ENCODE peak calls at places on chromosomes 6 and 20, in six cellular contexts. One of them, this sample, is unnamed.
A peak's percentile ranks its signal among the peaks of the same experiment; 100 is the strongest.

GRCh38 chr20:41095110-41095969 is 42.0 kb upstream of the PLCG1 start:
- DNase-seq in right atrium auricular region: peak; percentile 78
- DNase-seq in fibroblast of pulmonary artery: peak; percentile 76
- DNase-seq in stimulated activated naive CD4-positive, alpha-beta T cell: peak; percentile 30
- DNase-seq in NCI-H1092 treated with DMSO at 0.1 percent for 48 hours: peak; percentile 38
- DNase-seq in CD4-positive, alpha-beta T cell: peak; percentile 45
- DNase-seq in this sample: peak; percentile 34

GRCh38 chr6:38149526-38149925 is 330.0 kb downstream of the ZFAND3 start:
- DNase-seq in right atrium auricular region: no peak
- DNase-seq in fibroblast of pulmonary artery: no peak
- DNase-seq in stimulated activated naive CD4-positive, alpha-beta T cell: no peak
- DNase-seq in NCI-H1092 treated with DMSO at 0.1 percent for 48 hours: peak; percentile 13
- DNase-seq in CD4-positive, alpha-beta T cell: no peak
- DNase-seq in this sample: no peak

GRCh38 chr20:44807051-44807683 is 3.2 kb downstream of the RIMS4 start:
- DNase-seq in right atrium auricular region: no peak
- DNase-seq in fibroblast of pulmonary artery: no peak
- DNase-seq in stimulated activated naive CD4-positive, alpha-beta T cell: no peak
- DNase-seq in NCI-H1092 treated with DMSO at 0.1 percent for 48 hours: no peak
- DNase-seq in CD4-positive, alpha-beta T cell: no peak
- DNase-seq in this sample: no peak

GRCh38 chr6:138004423-138005287 is 102.6 kb downstream of the PERP start:
- DNase-seq in right atrium auricular region: no peak
- DNase-seq in fibroblast of pulmonary artery: peak; percentile 60
- DNase-seq in stimulated activated naive CD4-positive, alpha-beta T cell: no peak
- DNase-seq in NCI-H1092 treated with DMSO at 0.1 percent for 48 hours: peak; percentile 0
- DNase-seq in CD4-positive, alpha-beta T cell: no peak
- DNase-seq in this sample: no peak

GRCh38 chr6:75382634-75382900 is 98.0 kb upstream of the TMEM30A start:
- DNase-seq in right atrium auricular region: no peak
- DNase-seq in fibroblast of pulmonary artery: no peak
- DNase-seq in stimulated activated naive CD4-positive, alpha-beta T cell: no peak
- DNase-seq in NCI-H1092 treated with DMSO at 0.1 percent for 48 hours: no peak
- DNase-seq in CD4-positive, alpha-beta T cell: no peak
- DNase-seq in this sample: no peak

GRCh38 chr20:4664691-4665360 is 56.9 kb upstream of the PRND start:
- DNase-seq in right atrium auricular region: no peak
- DNase-seq in fibroblast of pulmonary artery: no peak
- DNase-seq in stimulated activated naive CD4-positive, alpha-beta T cell: no peak
- DNase-seq in NCI-H1092 treated with DMSO at 0.1 percent for 48 hours: no peak
- DNase-seq in CD4-positive, alpha-beta T cell: no peak
- DNase-seq in this sample: no peak

GRCh38 chr20:49685809-49686208 is 27.9 kb downstream of the B4GALT5 start:
- DNase-seq in right atrium auricular region: no peak
- DNase-seq in fibroblast of pulmonary artery: peak; percentile 74
- DNase-seq in stimulated activated naive CD4-positive, alpha-beta T cell: no peak
- DNase-seq in NCI-H1092 treated with DMSO at 0.1 percent for 48 hours: no peak
- DNase-seq in CD4-positive, alpha-beta T cell: no peak
- DNase-seq in this sample: no peak

GRCh38 chr6:166616261-166617226 is 10.5 kb downstream of the RPS6KA2 start:
- DNase-seq in right atrium auricular region: peak; percentile 54
- DNase-seq in fibroblast of pulmonary artery: no peak
- DNase-seq in stimulated activated naive CD4-positive, alpha-beta T cell: no peak
- DNase-seq in NCI-H1092 treated with DMSO at 0.1 percent for 48 hours: no peak
- DNase-seq in CD4-positive, alpha-beta T cell: no peak
- DNase-seq in this sample: no peak

GRCh38 chr20:59207742-59208357 is 44.2 kb downstream of the ZNF831 start:
- DNase-seq in right atrium auricular region: peak; percentile 28
- DNase-seq in fibroblast of pulmonary artery: peak; percentile 4
- DNase-seq in stimulated activated naive CD4-positive, alpha-beta T cell: peak; percentile 64
- DNase-seq in NCI-H1092 treated with DMSO at 0.1 percent for 48 hours: no peak
- DNase-seq in CD4-positive, alpha-beta T cell: peak; percentile 75
- DNase-seq in this sample: peak; percentile 66

GRCh38 chr20:20439602-20440001 is 71.7 kb downstream of the INSM1 start:
- DNase-seq in right atrium auricular region: no peak
- DNase-seq in fibroblast of pulmonary artery: no peak
- DNase-seq in stimulated activated naive CD4-positive, alpha-beta T cell: no peak
- DNase-seq in NCI-H1092 treated with DMSO at 0.1 percent for 48 hours: peak; percentile 73
- DNase-seq in CD4-positive, alpha-beta T cell: no peak
- DNase-seq in this sample: no peak

GRCh38 chr6:70124882-70125535 is 177.9 kb downstream of the COL9A1 start:
- DNase-seq in right atrium auricular region: no peak
- DNase-seq in fibroblast of pulmonary artery: peak; percentile 18
- DNase-seq in stimulated activated naive CD4-positive, alpha-beta T cell: no peak
- DNase-seq in NCI-H1092 treated with DMSO at 0.1 percent for 48 hours: no peak
- DNase-seq in CD4-positive, alpha-beta T cell: no peak
- DNase-seq in this sample: no peak

GRCh38 chr6:52136055-52136454 is 48.6 kb upstream of the PKHD1 start:
- DNase-seq in right atrium auricular region: no peak
- DNase-seq in fibroblast of pulmonary artery: no peak
- DNase-seq in stimulated activated naive CD4-positive, alpha-beta T cell: no peak
- DNase-seq in NCI-H1092 treated with DMSO at 0.1 percent for 48 hours: no peak
- DNase-seq in CD4-positive, alpha-beta T cell: no peak
- DNase-seq in this sample: no peak

GRCh38 chr20:1633535-1633934 is 13.7 kb upstream of the SIRPB1 start:
- DNase-seq in right atrium auricular region: no peak
- DNase-seq in fibroblast of pulmonary artery: peak; percentile 14
- DNase-seq in stimulated activated naive CD4-positive, alpha-beta T cell: no peak
- DNase-seq in NCI-H1092 treated with DMSO at 0.1 percent for 48 hours: no peak
- DNase-seq in CD4-positive, alpha-beta T cell: no peak
- DNase-seq in this sample: no peak

GRCh38 chr6:28587011-28587745 is 61.5 kb downstream of the GPX5 start:
- DNase-seq in right atrium auricular region: no peak
- DNase-seq in fibroblast of pulmonary artery: peak; percentile 50
- DNase-seq in stimulated activated naive CD4-positive, alpha-beta T cell: peak; percentile 43
- DNase-seq in NCI-H1092 treated with DMSO at 0.1 percent for 48 hours: peak; percentile 81
- DNase-seq in CD4-positive, alpha-beta T cell: peak; percentile 33
- DNase-seq in this sample: no peak

GRCh38 chr6:128370072-128370471 is 150.3 kb downstream of the PTPRK start:
- DNase-seq in right atrium auricular region: no peak
- DNase-seq in fibroblast of pulmonary artery: peak; percentile 56
- DNase-seq in stimulated activated naive CD4-positive, alpha-beta T cell: no peak
- DNase-seq in NCI-H1092 treated with DMSO at 0.1 percent for 48 hours: no peak
- DNase-seq in CD4-positive, alpha-beta T cell: no peak
- DNase-seq in this sample: no peak

GRCh38 chr20:3239026-3239866 is at the start of gene SLC4A11:
- DNase-seq in right atrium auricular region: no peak
- DNase-seq in fibroblast of pulmonary artery: peak; percentile 62
- DNase-seq in stimulated activated naive CD4-positive, alpha-beta T cell: no peak
- DNase-seq in NCI-H1092 treated with DMSO at 0.1 percent for 48 hours: peak; percentile 29
- DNase-seq in CD4-positive, alpha-beta T cell: peak; percentile 10
- DNase-seq in this sample: no peak

GRCh38 chr6:150368762-150369161 is at the start of gene IYD:
- DNase-seq in right atrium auricular region: no peak
- DNase-seq in fibroblast of pulmonary artery: no peak
- DNase-seq in stimulated activated naive CD4-positive, alpha-beta T cell: no peak
- DNase-seq in NCI-H1092 treated with DMSO at 0.1 percent for 48 hours: no peak
- DNase-seq in CD4-positive, alpha-beta T cell: no peak
- DNase-seq in this sample: no peak

GRCh38 chr6:22632561-22632960 is 63.2 kb downstream of the HDGFL1 start:
- DNase-seq in right atrium auricular region: no peak
- DNase-seq in fibroblast of pulmonary artery: no peak
- DNase-seq in stimulated activated naive CD4-positive, alpha-beta T cell: no peak
- DNase-seq in NCI-H1092 treated with DMSO at 0.1 percent for 48 hours: no peak
- DNase-seq in CD4-positive, alpha-beta T cell: no peak
- DNase-seq in this sample: no peak

GRCh38 chr6:150959071-150959637 is 93.7 kb downstream of the MTHFD1L start:
- DNase-seq in right atrium auricular region: no peak
- DNase-seq in fibroblast of pulmonary artery: peak; percentile 30
- DNase-seq in stimulated activated naive CD4-positive, alpha-beta T cell: no peak
- DNase-seq in NCI-H1092 treated with DMSO at 0.1 percent for 48 hours: no peak
- DNase-seq in CD4-positive, alpha-beta T cell: no peak
- DNase-seq in this sample: no peak

GRCh38 chr20:54355631-54356280 is 119.6 kb upstream of the DOK5 start:
- DNase-seq in right atrium auricular region: no peak
- DNase-seq in fibroblast of pulmonary artery: peak; percentile 33
- DNase-seq in stimulated activated naive CD4-positive, alpha-beta T cell: no peak
- DNase-seq in NCI-H1092 treated with DMSO at 0.1 percent for 48 hours: no peak
- DNase-seq in CD4-positive, alpha-beta T cell: no peak
- DNase-seq in this sample: no peak

GRCh38 chr20:22604815-22605214 is 20.4 kb upstream of the FOXA2 start:
- DNase-seq in right atrium auricular region: no peak
- DNase-seq in fibroblast of pulmonary artery: no peak
- DNase-seq in stimulated activated naive CD4-positive, alpha-beta T cell: no peak
- DNase-seq in NCI-H1092 treated with DMSO at 0.1 percent for 48 hours: no peak
- DNase-seq in CD4-positive, alpha-beta T cell: no peak
- DNase-seq in this sample: no peak

GRCh38 chr20:63580796-63581461 is 6.9 kb upstream of the HELZ2 start:
- DNase-seq in right atrium auricular region: no peak
- DNase-seq in fibroblast of pulmonary artery: peak; percentile 61
- DNase-seq in stimulated activated naive CD4-positive, alpha-beta T cell: peak; percentile 69
- DNase-seq in NCI-H1092 treated with DMSO at 0.1 percent for 48 hours: peak; percentile 27
- DNase-seq in CD4-positive, alpha-beta T cell: peak; percentile 62
- DNase-seq in this sample: peak; percentile 48

GRCh38 chr20:60695223-60695622 is 556.8 kb upstream of the CDH4 start:
- DNase-seq in right atrium auricular region: no peak
- DNase-seq in fibroblast of pulmonary artery: peak; percentile 39
- DNase-seq in stimulated activated naive CD4-positive, alpha-beta T cell: no peak
- DNase-seq in NCI-H1092 treated with DMSO at 0.1 percent for 48 hours: no peak
- DNase-seq in CD4-positive, alpha-beta T cell: no peak
- DNase-seq in this sample: no peak

GRCh38 chr6:40456390-40457013 is 130.7 kb downstream of the LRFN2 start:
- DNase-seq in right atrium auricular region: no peak
- DNase-seq in fibroblast of pulmonary artery: no peak
- DNase-seq in stimulated activated naive CD4-positive, alpha-beta T cell: no peak
- DNase-seq in NCI-H1092 treated with DMSO at 0.1 percent for 48 hours: no peak
- DNase-seq in CD4-positive, alpha-beta T cell: no peak
- DNase-seq in this sample: no peak

GRCh38 chr6:131923356-131923755 is 27.8 kb downstream of the CCN2 start:
- DNase-seq in right atrium auricular region: no peak
- DNase-seq in fibroblast of pulmonary artery: peak; percentile 81
- DNase-seq in stimulated activated naive CD4-positive, alpha-beta T cell: no peak
- DNase-seq in NCI-H1092 treated with DMSO at 0.1 percent for 48 hours: peak; percentile 0
- DNase-seq in CD4-positive, alpha-beta T cell: no peak
- DNase-seq in this sample: no peak

GRCh38 chr6:131909408-131910218 is 41.6 kb downstream of the CCN2 start:
- DNase-seq in right atrium auricular region: peak; percentile 78
- DNase-seq in fibroblast of pulmonary artery: peak; percentile 79
- DNase-seq in stimulated activated naive CD4-positive, alpha-beta T cell: peak; percentile 47
- DNase-seq in NCI-H1092 treated with DMSO at 0.1 percent for 48 hours: peak; percentile 39
- DNase-seq in CD4-positive, alpha-beta T cell: peak; percentile 56
- DNase-seq in this sample: peak; percentile 42

GRCh38 chr6:170449231-170449630 is 103.9 kb downstream of the PSMB1 start:
- DNase-seq in right atrium auricular region: no peak
- DNase-seq in fibroblast of pulmonary artery: no peak
- DNase-seq in stimulated activated naive CD4-positive, alpha-beta T cell: no peak
- DNase-seq in NCI-H1092 treated with DMSO at 0.1 percent for 48 hours: no peak
- DNase-seq in CD4-positive, alpha-beta T cell: no peak
- DNase-seq in this sample: no peak

GRCh38 chr20:45983279-45983743 is 11.3 kb upstream of the ZNF335 start:
- DNase-seq in right atrium auricular region: no peak
- DNase-seq in fibroblast of pulmonary artery: no peak
- DNase-seq in stimulated activated naive CD4-positive, alpha-beta T cell: no peak
- DNase-seq in NCI-H1092 treated with DMSO at 0.1 percent for 48 hours: no peak
- DNase-seq in CD4-positive, alpha-beta T cell: no peak
- DNase-seq in this sample: no peak

GRCh38 chr20:62366370-62367135 is 559 bp downstream of the LAMA5 start:
- DNase-seq in right atrium auricular region: no peak
- DNase-seq in fibroblast of pulmonary artery: no peak
- DNase-seq in stimulated activated naive CD4-positive, alpha-beta T cell: no peak
- DNase-seq in NCI-H1092 treated with DMSO at 0.1 percent for 48 hours: no peak
- DNase-seq in CD4-positive, alpha-beta T cell: no peak
- DNase-seq in this sample: no peak

GRCh38 chr6:64224819-64225218 is 589.2 kb downstream of the PHF3 start:
- DNase-seq in right atrium auricular region: no peak
- DNase-seq in fibroblast of pulmonary artery: peak; percentile 91
- DNase-seq in stimulated activated naive CD4-positive, alpha-beta T cell: no peak
- DNase-seq in NCI-H1092 treated with DMSO at 0.1 percent for 48 hours: no peak
- DNase-seq in CD4-positive, alpha-beta T cell: no peak
- DNase-seq in this sample: no peak

GRCh38 chr6:122081921-122082320 is 317.5 kb upstream of the HSF2 start:
- DNase-seq in right atrium auricular region: no peak
- DNase-seq in fibroblast of pulmonary artery: no peak
- DNase-seq in stimulated activated naive CD4-positive, alpha-beta T cell: no peak
- DNase-seq in NCI-H1092 treated with DMSO at 0.1 percent for 48 hours: no peak
- DNase-seq in CD4-positive, alpha-beta T cell: no peak
- DNase-seq in this sample: no peak

GRCh38 chr6:29505808-29506207 is 18.1 kb upstream of the MAS1L start:
- DNase-seq in right atrium auricular region: peak; percentile 40
- DNase-seq in fibroblast of pulmonary artery: no peak
- DNase-seq in stimulated activated naive CD4-positive, alpha-beta T cell: no peak
- DNase-seq in NCI-H1092 treated with DMSO at 0.1 percent for 48 hours: no peak
- DNase-seq in CD4-positive, alpha-beta T cell: no peak
- DNase-seq in this sample: no peak

GRCh38 chr20:17558154-17558940 is 11.5 kb upstream of the DSTN start:
- DNase-seq in right atrium auricular region: peak; percentile 85
- DNase-seq in fibroblast of pulmonary artery: peak; percentile 93
- DNase-seq in stimulated activated naive CD4-positive, alpha-beta T cell: no peak
- DNase-seq in NCI-H1092 treated with DMSO at 0.1 percent for 48 hours: no peak
- DNase-seq in CD4-positive, alpha-beta T cell: no peak
- DNase-seq in this sample: no peak

GRCh38 chr6:149086363-149086762 is 231.1 kb upstream of the TAB2 start:
- DNase-seq in right atrium auricular region: no peak
- DNase-seq in fibroblast of pulmonary artery: no peak
- DNase-seq in stimulated activated naive CD4-positive, alpha-beta T cell: no peak
- DNase-seq in NCI-H1092 treated with DMSO at 0.1 percent for 48 hours: no peak
- DNase-seq in CD4-positive, alpha-beta T cell: no peak
- DNase-seq in this sample: no peak

GRCh38 chr6:14819001-14819400 is 426.9 kb upstream of the JARID2 start:
- DNase-seq in right atrium auricular region: no peak
- DNase-seq in fibroblast of pulmonary artery: no peak
- DNase-seq in stimulated activated naive CD4-positive, alpha-beta T cell: no peak
- DNase-seq in NCI-H1092 treated with DMSO at 0.1 percent for 48 hours: no peak
- DNase-seq in CD4-positive, alpha-beta T cell: no peak
- DNase-seq in this sample: no peak

GRCh38 chr6:446418-447366 is 55.1 kb downstream of the IRF4 start:
- DNase-seq in right atrium auricular region: no peak
- DNase-seq in fibroblast of pulmonary artery: no peak
- DNase-seq in stimulated activated naive CD4-positive, alpha-beta T cell: peak; percentile 59
- DNase-seq in NCI-H1092 treated with DMSO at 0.1 percent for 48 hours: no peak
- DNase-seq in CD4-positive, alpha-beta T cell: peak; percentile 40
- DNase-seq in this sample: peak; percentile 19

GRCh38 chr6:140546640-140547039 is 1172.2 kb upstream of the CITED2 start:
- DNase-seq in right atrium auricular region: no peak
- DNase-seq in fibroblast of pulmonary artery: no peak
- DNase-seq in stimulated activated naive CD4-positive, alpha-beta T cell: no peak
- DNase-seq in NCI-H1092 treated with DMSO at 0.1 percent for 48 hours: no peak
- DNase-seq in CD4-positive, alpha-beta T cell: no peak
- DNase-seq in this sample: no peak

GRCh38 chr6:113979930-113980329 is 9.0 kb upstream of the HDAC2 start:
- DNase-seq in right atrium auricular region: no peak
- DNase-seq in fibroblast of pulmonary artery: no peak
- DNase-seq in stimulated activated naive CD4-positive, alpha-beta T cell: no peak
- DNase-seq in NCI-H1092 treated with DMSO at 0.1 percent for 48 hours: no peak
- DNase-seq in CD4-positive, alpha-beta T cell: no peak
- DNase-seq in this sample: no peak

GRCh38 chr20:19936801-19937583 is 80.2 kb upstream of the NAA20 start:
- DNase-seq in right atrium auricular region: no peak
- DNase-seq in fibroblast of pulmonary artery: no peak
- DNase-seq in stimulated activated naive CD4-positive, alpha-beta T cell: no peak
- DNase-seq in NCI-H1092 treated with DMSO at 0.1 percent for 48 hours: no peak
- DNase-seq in CD4-positive, alpha-beta T cell: peak; percentile 4
- DNase-seq in this sample: no peak

GRCh38 chr20:53163486-53163885 is 191.3 kb downstream of the TSHZ2 start:
- DNase-seq in right atrium auricular region: peak; percentile 61
- DNase-seq in fibroblast of pulmonary artery: peak; percentile 29
- DNase-seq in stimulated activated naive CD4-positive, alpha-beta T cell: no peak
- DNase-seq in NCI-H1092 treated with DMSO at 0.1 percent for 48 hours: no peak
- DNase-seq in CD4-positive, alpha-beta T cell: no peak
- DNase-seq in this sample: no peak